ENCODE peak calls at places on chromosome 10, in ten cellular contexts. T is chondrocyte, I is progenitor cell of endocrine pancreas, U is astrocyte of the spinal cord, P is B cell, R is GM13977, N is mucosa of descending colon, M is lower leg skin, G is foreskin keratinocyte, Q is kidney. A is an unnamed sample.

GRCh38 chr10:120253131-120253530 is 203.9 kb upstream of the PLPP4 start:
- DNase-seq in Q (no peak), P (no peak), G (no peak), R (no peak), T (no peak), N (no peak), U (no peak), I (no peak), M (no peak), A (no peak)

GRCh38 chr10:64659311-64659710 is 1138.1 kb downstream of the REEP3 start:
- DNase-seq in P (no peak), R (no peak), M (no peak), U (no peak), I (no peak), Q (no peak), G (no peak), T (no peak), N (no peak), A (no peak)

GRCh38 chr10:2744547-2745212 is 322.7 kb upstream of the PFKP start:
- DNase-seq in Q (no peak), I (no peak), R (no peak), M (no peak), G (no peak), N (no peak), P (no peak), U (no peak), T (no peak), A (no peak)

GRCh38 chr10:8044908-8045727 is 9.4 kb upstream of the GATA3 start:
- DNase-seq in N (no peak), G (no peak), I (no peak), Q (no peak), U (no peak), M (peak; percentile 73), P (no peak), R (peak; percentile 61), T (no peak), A (no peak)

GRCh38 chr10:118439824-118440223 is 97.7 kb upstream of the FAM204A start:
- DNase-seq in G (no peak), M (no peak), R (no peak), I (no peak), Q (no peak), P (no peak), T (no peak), U (no peak), N (no peak), A (no peak)

GRCh38 chr10:132918264-132918616 is 24.1 kb downstream of the CFAP46 start:
- DNase-seq in M (no peak), U (no peak), P (no peak), I (no peak), T (no peak), N (no peak), R (no peak), Q (no peak), G (no peak), A (no peak)

GRCh38 chr10:101046332-101047238 is 15.2 kb upstream of the KAZALD1 start:
- DNase-seq in I (no peak), U (no peak), T (no peak), P (peak; percentile 35), G (no peak), M (no peak), N (no peak), Q (peak; percentile 51), R (no peak), A (no peak)

GRCh38 chr10:129581836-129582235 is 114.8 kb downstream of the MGMT start:
- DNase-seq in M (no peak), P (no peak), N (no peak), R (no peak), G (no peak), T (peak; percentile 68), U (no peak), I (no peak), Q (no peak), A (no peak)

GRCh38 chr10:99329891-99330674 is 927 bp downstream of the CNNM1 start:
- DNase-seq in G (no peak), I (peak; percentile 21), R (peak; percentile 44), T (peak; percentile 88), U (no peak), M (no peak), P (no peak), Q (peak; percentile 75), N (no peak), A (no peak)

GRCh38 chr10:80462986-80463741 is 9.1 kb downstream of the TSPAN14 start:
- DNase-seq in Q (peak; percentile 10), P (peak; percentile 53), I (no peak), M (no peak), T (no peak), G (no peak), U (peak; percentile 60), N (no peak), R (no peak), A (no peak)

GRCh38 chr10:49056356-49056755 is 59.0 kb downstream of the VSTM4 start:
- DNase-seq in R (no peak), U (no peak), M (peak; percentile 69), P (no peak), Q (no peak), G (no peak), T (no peak), N (no peak), I (no peak), A (no peak)

GRCh38 chr10:66642217-66642616 is 283.6 kb upstream of the LRRTM3 start:
- DNase-seq in P (no peak), I (no peak), T (no peak), M (no peak), R (no peak), G (peak; percentile 36), U (no peak), N (no peak), Q (no peak), A (no peak)

DNA sequence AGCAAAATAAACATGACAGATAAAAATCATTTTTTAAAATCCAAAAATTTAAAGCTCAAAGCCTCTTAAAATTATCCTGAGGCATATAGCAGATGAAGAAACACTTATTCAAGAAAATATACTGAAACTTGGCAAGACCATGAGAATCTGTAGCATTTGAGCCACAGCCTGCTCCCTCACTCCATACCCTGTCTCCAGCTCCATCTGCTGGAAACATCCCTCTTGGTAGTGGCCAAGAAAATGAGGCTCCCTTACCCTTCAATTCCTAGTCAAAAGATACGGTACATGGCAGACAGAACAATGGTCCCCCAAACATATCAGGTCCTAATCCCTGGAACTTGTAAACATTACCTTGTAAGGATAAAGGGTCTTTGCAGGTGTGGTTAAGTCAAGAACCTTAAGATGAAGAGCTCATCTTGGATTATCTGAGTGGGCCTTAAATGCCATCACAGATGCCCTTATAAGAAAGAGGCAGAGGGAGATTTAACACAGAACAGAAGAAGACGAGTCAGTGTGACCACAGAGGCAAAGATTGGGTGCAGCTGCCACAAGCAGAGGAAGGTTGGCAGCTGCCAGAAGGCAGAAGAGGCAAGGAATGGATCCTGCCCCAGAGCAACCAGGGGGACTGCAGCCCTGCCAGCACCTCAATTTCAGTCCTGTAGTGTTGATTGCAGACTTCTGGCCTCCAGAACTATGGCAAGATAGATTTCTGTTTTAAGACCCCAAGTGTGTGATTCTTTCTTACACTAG is 149.4 kb downstream of the ZNF248 start:
- DNase-seq in I (no peak), N (no peak), R (no peak), Q (no peak), G (no peak), T (no peak), P (no peak), M (no peak), U (no peak), A (no peak)
- TF ChIP-seq CTCF in I (no peak), N (no peak), R (no peak), Q (no peak), G (no peak), T (no peak), P (no peak), M (no peak), U (no peak), A (no peak)

GRCh38 chr10:102230861-102231356 is 4.8 kb downstream of the ELOVL3 start:
- DNase-seq in Q (peak; percentile 82), R (peak; percentile 75), T (no peak), U (peak; percentile 23), I (no peak), M (peak; percentile 88), N (peak; percentile 57), P (no peak), G (no peak), A (no peak)
- TF ChIP-seq CTCF in Q (peak; percentile 49), R (peak; percentile 60), T (peak; percentile 72), U (peak; percentile 53), I (peak; percentile 42), M (no peak), N (no peak), P (no peak), G (peak; percentile 58), A (peak; percentile 8)

DNA sequence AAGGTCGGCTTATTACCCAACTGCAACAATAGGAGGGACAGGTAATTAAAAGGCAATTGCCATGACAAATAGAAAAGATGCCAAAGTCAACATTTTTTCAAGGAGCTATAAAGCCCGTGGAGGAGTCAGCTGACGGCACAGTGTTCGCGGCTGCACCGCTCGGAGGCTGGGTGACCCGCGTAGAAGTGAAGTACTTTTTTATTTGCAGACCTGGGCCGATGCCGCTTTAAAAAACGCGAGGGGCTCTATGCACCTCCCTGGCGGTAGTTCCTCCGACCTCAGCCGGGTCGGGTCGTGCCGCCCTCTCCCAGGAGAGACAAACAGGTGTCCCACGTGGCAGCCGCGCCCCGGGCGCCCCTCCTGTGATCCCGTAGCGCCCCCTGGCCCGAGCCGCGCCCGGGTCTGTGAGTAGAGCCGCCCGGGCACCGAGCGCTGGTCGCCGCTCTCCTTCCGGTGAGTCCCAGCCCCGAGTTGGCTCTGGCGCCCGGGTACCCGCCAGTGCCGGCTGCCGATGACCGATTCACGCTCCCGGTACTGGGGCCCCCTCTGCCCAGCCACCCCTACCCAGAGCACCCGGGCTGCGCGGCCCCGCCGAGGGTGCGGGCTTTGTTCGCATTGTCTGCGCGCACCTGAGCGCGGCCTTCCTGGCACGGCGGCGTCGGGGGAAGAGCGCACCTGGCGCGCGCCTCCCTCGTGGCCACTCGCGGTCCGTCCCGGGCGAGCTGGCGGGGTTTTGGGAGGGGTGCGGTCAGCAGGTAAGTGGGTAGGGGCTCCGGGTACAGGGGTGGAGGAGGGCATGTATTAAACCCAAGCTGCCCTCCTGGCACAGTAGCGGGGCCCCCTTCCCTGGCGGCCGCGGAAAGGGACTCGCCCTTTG is at the start of gene VWA2:
- DNase-seq in M (no peak), Q (peak; percentile 79), U (no peak), T (no peak), I (peak; percentile 66), P (no peak), G (no peak), N (peak; percentile 62), R (peak; percentile 58), A (no peak)
- TF ChIP-seq CTCF in M (no peak), Q (peak; percentile 39), U (no peak), T (peak; percentile 62), I (peak; percentile 54), P (no peak), G (peak; percentile 54), N (no peak), R (peak; percentile 28), A (no peak)

DNA sequence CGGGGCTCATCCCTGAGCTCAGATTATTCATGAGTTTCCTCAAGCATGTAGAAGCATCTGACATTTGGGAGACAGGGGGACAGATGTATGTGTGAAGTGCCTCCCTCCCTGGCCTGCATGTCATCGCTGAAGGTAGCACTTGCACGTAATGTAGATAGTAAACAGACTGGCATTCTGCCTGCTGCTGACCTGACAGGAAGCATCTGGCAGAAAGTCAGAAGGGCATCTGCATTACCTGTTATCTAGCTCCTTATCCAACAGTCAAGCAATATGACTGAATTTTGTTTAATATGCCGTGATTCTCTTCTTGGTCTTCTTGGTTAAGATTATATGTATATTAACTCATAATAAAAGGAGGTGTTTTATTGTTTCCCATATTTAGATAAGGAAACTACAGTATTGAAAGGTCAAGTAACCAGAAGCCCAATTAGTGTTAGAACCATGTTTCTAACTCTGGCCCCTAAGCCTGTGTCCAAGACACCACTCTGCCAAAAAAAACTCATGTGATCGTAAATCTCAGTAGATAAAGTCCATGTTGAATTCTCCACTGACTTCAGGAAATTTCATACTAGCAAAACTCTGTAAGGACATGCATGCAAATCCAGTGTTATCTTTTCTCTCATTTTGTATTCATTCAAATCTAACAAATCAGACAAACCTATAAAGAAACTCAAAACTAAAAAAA is 918.1 kb upstream of the MBL2 start:
- DNase-seq in N (peak; percentile 9), I (no peak), P (no peak), Q (no peak), U (no peak), G (no peak), M (no peak), R (no peak), T (no peak), A (no peak)
- TF ChIP-seq CTCF in N (no peak), I (no peak), P (no peak), Q (no peak), U (no peak), G (no peak), M (no peak), R (no peak), T (no peak), A (no peak)

A was measured in HFF-Myc.